ENCODE peak calls at places on chromosome 14, in five cellular contexts. One of them, this sample, is unnamed.

GRCh38 chr14:36901846-36902245 is 240.2 kb downstream of the PAX9 start:
- DNase-seq in AG10803: peak
- DNase-seq in endothelial cell of umbilical vein: no peak
- DNase-seq in NB4: no peak
- DNase-seq in stomach: no peak
- DNase-seq in this sample: no peak

GRCh38 chr14:75123991-75124390 is 2.9 kb downstream of the NEK9 start:
- DNase-seq in AG10803: peak
- DNase-seq in endothelial cell of umbilical vein: peak
- DNase-seq in NB4: peak
- DNase-seq in stomach: no peak
- DNase-seq in this sample: peak

GRCh38 chr14:22176930-22177329 is 412.1 kb downstream of the DAD1 start:
- DNase-seq in AG10803: no peak
- DNase-seq in endothelial cell of umbilical vein: no peak
- DNase-seq in NB4: no peak
- DNase-seq in stomach: no peak
- DNase-seq in this sample: no peak

GRCh38 chr14:75280448-75280830 is 1.8 kb downstream of the FOS start:
- DNase-seq in AG10803: no peak
- DNase-seq in endothelial cell of umbilical vein: no peak
- DNase-seq in NB4: no peak
- DNase-seq in stomach: no peak
- DNase-seq in this sample: no peak

GRCh38 chr14:64253672-64254071 is 40.5 kb downstream of the ESR2 start:
- DNase-seq in AG10803: peak
- DNase-seq in endothelial cell of umbilical vein: peak
- DNase-seq in NB4: no peak
- DNase-seq in stomach: no peak
- DNase-seq in this sample: peak

GRCh38 chr14:67166450-67166853 is 22.8 kb upstream of the GARIN2 start:
- DNase-seq in AG10803: peak
- DNase-seq in endothelial cell of umbilical vein: peak
- DNase-seq in NB4: peak
- DNase-seq in stomach: no peak
- DNase-seq in this sample: peak

GRCh38 chr14:38419579-38419978 is 163.7 kb upstream of the CLEC14A start:
- DNase-seq in AG10803: no peak
- DNase-seq in endothelial cell of umbilical vein: peak
- DNase-seq in NB4: no peak
- DNase-seq in stomach: no peak
- DNase-seq in this sample: no peak

GRCh38 chr14:28297559-28297958 is 469.0 kb upstream of the FOXG1 start:
- DNase-seq in AG10803: no peak
- DNase-seq in endothelial cell of umbilical vein: no peak
- DNase-seq in NB4: no peak
- DNase-seq in stomach: no peak
- DNase-seq in this sample: no peak

GRCh38 chr14:33711761-33712160 is 239.1 kb downstream of the EGLN3 start:
- DNase-seq in AG10803: no peak
- DNase-seq in endothelial cell of umbilical vein: no peak
- DNase-seq in NB4: no peak
- DNase-seq in stomach: no peak
- DNase-seq in this sample: no peak

GRCh38 chr14:33916663-33917565 is 34.0 kb downstream of the EGLN3 start:
- DNase-seq in AG10803: no peak
- DNase-seq in endothelial cell of umbilical vein: peak
- DNase-seq in NB4: no peak
- DNase-seq in stomach: no peak
- DNase-seq in this sample: no peak

GRCh38 chr14:93042968-93043940 is 72.5 kb downstream of the ITPK1 start:
- DNase-seq in AG10803: peak
- DNase-seq in endothelial cell of umbilical vein: peak
- DNase-seq in NB4: no peak
- DNase-seq in stomach: peak
- DNase-seq in this sample: peak

GRCh38 chr14:22565391-22565945 is 23.6 kb downstream of the DAD1 start:
- DNase-seq in AG10803: no peak
- DNase-seq in endothelial cell of umbilical vein: no peak
- DNase-seq in NB4: no peak
- DNase-seq in stomach: no peak
- DNase-seq in this sample: no peak

GRCh38 chr14:93115069-93115919 is 431 bp downstream of the ITPK1 start:
- DNase-seq in AG10803: peak
- DNase-seq in endothelial cell of umbilical vein: peak
- DNase-seq in NB4: peak
- DNase-seq in stomach: peak
- DNase-seq in this sample: peak

GRCh38 chr14:58131386-58131785 is 20.6 kb downstream of the ARMH4 start:
- DNase-seq in AG10803: peak
- DNase-seq in endothelial cell of umbilical vein: no peak
- DNase-seq in NB4: no peak
- DNase-seq in stomach: no peak
- DNase-seq in this sample: no peak

GRCh38 chr14:72616294-72616693 is 277.6 kb downstream of the DPF3 start:
- DNase-seq in AG10803: no peak
- DNase-seq in endothelial cell of umbilical vein: no peak
- DNase-seq in NB4: no peak
- DNase-seq in stomach: no peak
- DNase-seq in this sample: no peak

GRCh38 chr14:55133416-55133815 is 4.4 kb downstream of the LGALS3 start:
- DNase-seq in AG10803: no peak
- DNase-seq in endothelial cell of umbilical vein: peak
- DNase-seq in NB4: peak
- DNase-seq in stomach: no peak
- DNase-seq in this sample: peak

GRCh38 chr14:103511022-103511693 is 11.5 kb downstream of the CKB start:
- DNase-seq in AG10803: no peak
- DNase-seq in endothelial cell of umbilical vein: no peak
- DNase-seq in NB4: no peak
- DNase-seq in stomach: no peak
- DNase-seq in this sample: no peak

GRCh38 chr14:74216671-74217070 is 22.6 kb upstream of the VSX2 start:
- DNase-seq in AG10803: no peak
- DNase-seq in endothelial cell of umbilical vein: no peak
- DNase-seq in NB4: no peak
- DNase-seq in stomach: no peak
- DNase-seq in this sample: no peak

GRCh38 chr14:46840971-46841729 is 189.6 kb upstream of the RPL10L start:
- DNase-seq in AG10803: no peak
- DNase-seq in endothelial cell of umbilical vein: no peak
- DNase-seq in NB4: no peak
- DNase-seq in stomach: no peak
- DNase-seq in this sample: no peak

GRCh38 chr14:52694761-52695480 is 437 bp downstream of the ERO1A start:
- DNase-seq in AG10803: peak
- DNase-seq in endothelial cell of umbilical vein: peak
- DNase-seq in NB4: peak
- DNase-seq in stomach: peak
- DNase-seq in this sample: peak

GRCh38 chr14:97379091-97379531 is 581.9 kb downstream of the VRK1 start:
- DNase-seq in AG10803: no peak
- DNase-seq in endothelial cell of umbilical vein: no peak
- DNase-seq in NB4: peak
- DNase-seq in stomach: no peak
- DNase-seq in this sample: no peak

GRCh38 chr14:102097441-102098135 is 10.7 kb upstream of the HSP90AA1 start:
- DNase-seq in AG10803: no peak
- DNase-seq in endothelial cell of umbilical vein: no peak
- DNase-seq in NB4: no peak
- DNase-seq in stomach: peak
- DNase-seq in this sample: no peak

GRCh38 chr14:76773188-76773885 is 12.1 kb downstream of the VASH1 start:
- DNase-seq in AG10803: peak
- DNase-seq in endothelial cell of umbilical vein: peak
- DNase-seq in NB4: peak
- DNase-seq in stomach: no peak
- DNase-seq in this sample: peak

GRCh38 chr14:40574780-40575179 is 1031.9 kb upstream of the LRFN5 start:
- DNase-seq in AG10803: no peak
- DNase-seq in endothelial cell of umbilical vein: no peak
- DNase-seq in NB4: no peak
- DNase-seq in stomach: no peak
- DNase-seq in this sample: no peak

GRCh38 chr14:24816011-24816928 is 182.3 kb upstream of the GZMB start:
- DNase-seq in AG10803: peak
- DNase-seq in endothelial cell of umbilical vein: no peak
- DNase-seq in NB4: no peak
- DNase-seq in stomach: peak
- DNase-seq in this sample: no peak

GRCh38 chr14:65791551-65791981 is 379.0 kb downstream of the FUT8 start:
- DNase-seq in AG10803: peak
- DNase-seq in endothelial cell of umbilical vein: peak
- DNase-seq in NB4: peak
- DNase-seq in stomach: no peak
- DNase-seq in this sample: peak

GRCh38 chr14:90576581-90576980 is 179.8 kb downstream of the CALM1 start:
- DNase-seq in AG10803: peak
- DNase-seq in endothelial cell of umbilical vein: no peak
- DNase-seq in NB4: no peak
- DNase-seq in stomach: no peak
- DNase-seq in this sample: no peak

GRCh38 chr14:59305231-59305630 is 116.8 kb downstream of the DAAM1 start:
- DNase-seq in AG10803: peak
- DNase-seq in endothelial cell of umbilical vein: no peak
- DNase-seq in NB4: no peak
- DNase-seq in stomach: no peak
- DNase-seq in this sample: peak

GRCh38 chr14:72744416-72745120 is 149.3 kb downstream of the DPF3 start:
- DNase-seq in AG10803: no peak
- DNase-seq in endothelial cell of umbilical vein: no peak
- DNase-seq in NB4: no peak
- DNase-seq in stomach: peak
- DNase-seq in this sample: no peak

GRCh38 chr14:24072436-24072835 is 1.1 kb downstream of the CPNE6 start:
- DNase-seq in AG10803: no peak
- DNase-seq in endothelial cell of umbilical vein: no peak
- DNase-seq in NB4: no peak
- DNase-seq in stomach: peak
- DNase-seq in this sample: no peak

GRCh38 chr14:92489394-92490238 is 24.0 kb upstream of the RIN3 start:
- DNase-seq in AG10803: no peak
- DNase-seq in endothelial cell of umbilical vein: no peak
- DNase-seq in NB4: no peak
- DNase-seq in stomach: no peak
- DNase-seq in this sample: no peak

GRCh38 chr14:100640481-100641273 is 53.5 kb upstream of the BEGAIN start:
- DNase-seq in AG10803: no peak
- DNase-seq in endothelial cell of umbilical vein: no peak
- DNase-seq in NB4: peak
- DNase-seq in stomach: peak
- DNase-seq in this sample: no peak
- TF ChIP-seq CTCF in AG10803: no peak
- TF ChIP-seq CTCF in endothelial cell of umbilical vein: no peak
- TF ChIP-seq CTCF in NB4: no peak
- TF ChIP-seq CTCF in stomach: no peak
- TF ChIP-seq CTCF in this sample: peak

GRCh38 chr14:68250950-68251765 is 431.6 kb downstream of the RAD51B start:
- DNase-seq in AG10803: no peak
- DNase-seq in endothelial cell of umbilical vein: peak
- DNase-seq in NB4: no peak
- DNase-seq in stomach: no peak
- DNase-seq in this sample: no peak
- TF ChIP-seq CTCF in AG10803: no peak
- TF ChIP-seq CTCF in endothelial cell of umbilical vein: no peak
- TF ChIP-seq CTCF in NB4: no peak
- TF ChIP-seq CTCF in stomach: no peak
- TF ChIP-seq CTCF in this sample: no peak

DNA sequence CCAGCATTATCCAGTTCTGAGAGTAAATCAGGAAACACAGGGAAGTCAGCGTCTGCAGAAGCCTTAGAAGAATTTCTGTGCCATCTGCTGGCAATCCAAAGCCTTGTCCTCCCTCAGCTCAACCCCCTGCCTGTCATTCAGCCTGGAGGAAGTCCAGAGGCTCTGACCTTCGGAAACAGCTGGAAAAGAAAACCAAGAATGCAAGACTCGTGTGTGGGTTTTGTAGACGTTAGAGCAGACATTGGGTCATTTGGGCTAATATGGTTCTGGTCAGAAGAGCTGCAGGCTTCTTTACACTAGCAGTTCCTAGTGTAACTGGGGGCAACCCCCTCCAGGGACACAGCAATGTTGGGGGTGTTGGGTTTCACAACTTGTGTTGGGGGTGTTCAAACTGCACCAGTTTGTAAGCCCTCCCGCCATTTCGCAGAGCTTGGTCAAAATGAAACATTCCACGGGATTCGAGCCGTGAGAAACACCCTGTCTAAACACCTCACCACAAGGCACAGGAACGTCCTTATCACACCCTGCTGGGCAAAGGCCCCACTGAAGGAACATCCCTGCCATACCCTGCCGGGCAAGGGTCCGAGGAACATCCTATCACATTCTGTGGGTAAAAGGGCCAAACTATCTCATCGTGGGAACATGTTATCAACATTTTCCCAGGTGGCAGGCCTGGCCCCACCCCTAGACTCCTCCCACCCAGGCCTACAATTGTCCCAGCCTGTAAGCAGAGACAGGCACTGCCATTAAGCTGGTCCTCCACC is 21.0 kb upstream of the SERPINA4 start:
- DNase-seq in AG10803: peak
- DNase-seq in endothelial cell of umbilical vein: peak
- DNase-seq in NB4: no peak
- DNase-seq in stomach: no peak
- DNase-seq in this sample: no peak
- TF ChIP-seq CTCF in AG10803: peak
- TF ChIP-seq CTCF in endothelial cell of umbilical vein: no peak
- TF ChIP-seq CTCF in NB4: no peak
- TF ChIP-seq CTCF in stomach: no peak
- TF ChIP-seq CTCF in this sample: no peak

GRCh38 chr14:105836730-105837129 is 310.3 kb downstream of the TMEM121 start:
- DNase-seq in AG10803: no peak
- DNase-seq in endothelial cell of umbilical vein: no peak
- DNase-seq in NB4: no peak
- DNase-seq in stomach: no peak
- DNase-seq in this sample: no peak

GRCh38 chr14:105837349-105838063 is 311.1 kb downstream of the TMEM121 start:
- DNase-seq in AG10803: no peak
- DNase-seq in endothelial cell of umbilical vein: no peak
- DNase-seq in NB4: no peak
- DNase-seq in stomach: no peak
- DNase-seq in this sample: no peak

GRCh38 chr14:105838591-105839424 is 312.4 kb downstream of the TMEM121 start:
- DNase-seq in AG10803: no peak
- DNase-seq in endothelial cell of umbilical vein: no peak
- DNase-seq in NB4: no peak
- DNase-seq in stomach: no peak
- DNase-seq in this sample: no peak

GRCh38 chr14:105838107-105838506 is 311.7 kb downstream of the TMEM121 start:
- DNase-seq in AG10803: no peak
- DNase-seq in endothelial cell of umbilical vein: no peak
- DNase-seq in NB4: no peak
- DNase-seq in stomach: no peak
- DNase-seq in this sample: no peak

DNA sequence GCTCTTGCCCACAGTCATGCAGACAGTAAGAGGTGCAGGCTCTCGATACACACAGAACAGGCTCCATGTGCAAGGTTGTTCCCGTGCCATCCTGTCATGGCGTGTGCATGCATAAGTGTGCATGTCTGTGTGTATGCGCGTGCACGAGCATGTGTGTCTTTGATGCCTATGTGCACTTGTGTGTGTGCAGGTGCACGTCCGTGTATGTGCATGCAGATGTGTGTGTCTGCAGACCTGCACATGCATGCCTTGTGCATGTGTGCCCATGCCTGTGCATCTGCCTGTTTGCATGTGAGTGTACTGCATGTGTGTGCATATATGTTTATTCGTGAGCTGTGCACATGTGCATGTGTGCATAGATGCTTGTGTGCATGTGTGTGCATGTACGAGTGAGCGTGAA is 309.8 kb downstream of the TMEM121 start:
- DNase-seq in AG10803: no peak
- DNase-seq in endothelial cell of umbilical vein: no peak
- DNase-seq in NB4: no peak
- DNase-seq in stomach: no peak
- DNase-seq in this sample: no peak
- TF ChIP-seq CTCF in AG10803: no peak
- TF ChIP-seq CTCF in endothelial cell of umbilical vein: no peak
- TF ChIP-seq CTCF in NB4: no peak
- TF ChIP-seq CTCF in stomach: no peak
- TF ChIP-seq CTCF in this sample: no peak

This sample was measured in HFFc6.